ENCODE peak calls at places on chromosomes 2 and 18, in six cellular contexts. One of them, this sample, is unnamed.

GRCh38 chr2:233056961-233057605 is 3.1 kb upstream of the INPP5D start:
- DNase-seq in GM03348: no peak
- DNase-seq in stimulated activated CD4-positive, alpha-beta T cell treated with anti-CD3 and anti-CD28 coated beads, Interleukin-2, amount 100 ng/mL, for 24 hours: no peak
- DNase-seq in KG1: no peak
- DNase-seq in prostate gland: no peak
- DNase-seq in T-helper 9 cell: no peak
- DNase-seq in this sample: no peak

GRCh38 chr2:231123362-231123898 is 1.4 kb downstream of the HTR2B start:
- DNase-seq in GM03348: no peak
- DNase-seq in stimulated activated CD4-positive, alpha-beta T cell treated with anti-CD3 and anti-CD28 coated beads, Interleukin-2, amount 100 ng/mL, for 24 hours: no peak
- DNase-seq in KG1: no peak
- DNase-seq in prostate gland: no peak
- DNase-seq in T-helper 9 cell: no peak
- DNase-seq in this sample: no peak

GRCh38 chr2:60096556-60096955 is 456.9 kb downstream of the BCL11A start:
- DNase-seq in GM03348: no peak
- DNase-seq in stimulated activated CD4-positive, alpha-beta T cell treated with anti-CD3 and anti-CD28 coated beads, Interleukin-2, amount 100 ng/mL, for 24 hours: no peak
- DNase-seq in KG1: no peak
- DNase-seq in prostate gland: no peak
- DNase-seq in T-helper 9 cell: no peak
- DNase-seq in this sample: no peak

GRCh38 chr2:3633089-3633981 is 24.7 kb upstream of the ALLC start:
- DNase-seq in GM03348: no peak
- DNase-seq in stimulated activated CD4-positive, alpha-beta T cell treated with anti-CD3 and anti-CD28 coated beads, Interleukin-2, amount 100 ng/mL, for 24 hours: no peak
- DNase-seq in KG1: no peak
- DNase-seq in prostate gland: no peak
- DNase-seq in T-helper 9 cell: no peak
- DNase-seq in this sample: no peak

GRCh38 chr18:79717555-79718074 is 38.0 kb downstream of the CTDP1 start:
- DNase-seq in GM03348: no peak
- DNase-seq in stimulated activated CD4-positive, alpha-beta T cell treated with anti-CD3 and anti-CD28 coated beads, Interleukin-2, amount 100 ng/mL, for 24 hours: no peak
- DNase-seq in KG1: no peak
- DNase-seq in prostate gland: no peak
- DNase-seq in T-helper 9 cell: no peak
- DNase-seq in this sample: no peak

GRCh38 chr2:129936334-129936934 is 43.0 kb upstream of the RAB6C start:
- DNase-seq in GM03348: no peak
- DNase-seq in stimulated activated CD4-positive, alpha-beta T cell treated with anti-CD3 and anti-CD28 coated beads, Interleukin-2, amount 100 ng/mL, for 24 hours: no peak
- DNase-seq in KG1: peak; percentile 60
- DNase-seq in prostate gland: peak; percentile 60
- DNase-seq in T-helper 9 cell: no peak
- DNase-seq in this sample: no peak

GRCh38 chr18:57141208-57142129 is 5.4 kb upstream of the BOD1L2 start:
- DNase-seq in GM03348: no peak
- DNase-seq in stimulated activated CD4-positive, alpha-beta T cell treated with anti-CD3 and anti-CD28 coated beads, Interleukin-2, amount 100 ng/mL, for 24 hours: no peak
- DNase-seq in KG1: no peak
- DNase-seq in prostate gland: no peak
- DNase-seq in T-helper 9 cell: no peak
- DNase-seq in this sample: no peak

GRCh38 chr2:97911210-97911921 is 84.4 kb downstream of the TMEM131 start:
- DNase-seq in GM03348: peak; percentile 15
- DNase-seq in stimulated activated CD4-positive, alpha-beta T cell treated with anti-CD3 and anti-CD28 coated beads, Interleukin-2, amount 100 ng/mL, for 24 hours: no peak
- DNase-seq in KG1: peak; percentile 21
- DNase-seq in prostate gland: no peak
- DNase-seq in T-helper 9 cell: no peak
- DNase-seq in this sample: no peak

GRCh38 chr2:8575011-8575750 is 106.7 kb upstream of the ID2 start:
- DNase-seq in GM03348: no peak
- DNase-seq in stimulated activated CD4-positive, alpha-beta T cell treated with anti-CD3 and anti-CD28 coated beads, Interleukin-2, amount 100 ng/mL, for 24 hours: peak; percentile 51
- DNase-seq in KG1: no peak
- DNase-seq in prostate gland: no peak
- DNase-seq in T-helper 9 cell: peak; percentile 45
- DNase-seq in this sample: peak; percentile 19

GRCh38 chr18:78494204-78494603 is 485.4 kb upstream of the SALL3 start:
- DNase-seq in GM03348: no peak
- DNase-seq in stimulated activated CD4-positive, alpha-beta T cell treated with anti-CD3 and anti-CD28 coated beads, Interleukin-2, amount 100 ng/mL, for 24 hours: no peak
- DNase-seq in KG1: no peak
- DNase-seq in prostate gland: no peak
- DNase-seq in T-helper 9 cell: no peak
- DNase-seq in this sample: no peak

GRCh38 chr2:3461781-3462492 is 57.4 kb downstream of the ADI1 start:
- DNase-seq in GM03348: peak; percentile 80
- DNase-seq in stimulated activated CD4-positive, alpha-beta T cell treated with anti-CD3 and anti-CD28 coated beads, Interleukin-2, amount 100 ng/mL, for 24 hours: no peak
- DNase-seq in KG1: peak; percentile 42
- DNase-seq in prostate gland: no peak
- DNase-seq in T-helper 9 cell: no peak
- DNase-seq in this sample: no peak

GRCh38 chr2:217714268-217714643 is 288.5 kb downstream of the TNS1 start:
- DNase-seq in GM03348: peak; percentile 51
- DNase-seq in stimulated activated CD4-positive, alpha-beta T cell treated with anti-CD3 and anti-CD28 coated beads, Interleukin-2, amount 100 ng/mL, for 24 hours: no peak
- DNase-seq in KG1: no peak
- DNase-seq in prostate gland: no peak
- DNase-seq in T-helper 9 cell: no peak
- DNase-seq in this sample: no peak

GRCh38 chr2:190701586-190701985 is 52.7 kb downstream of the NAB1 start:
- DNase-seq in GM03348: no peak
- DNase-seq in stimulated activated CD4-positive, alpha-beta T cell treated with anti-CD3 and anti-CD28 coated beads, Interleukin-2, amount 100 ng/mL, for 24 hours: no peak
- DNase-seq in KG1: no peak
- DNase-seq in prostate gland: no peak
- DNase-seq in T-helper 9 cell: no peak
- DNase-seq in this sample: no peak

GRCh38 chr18:77207540-77207939 is 42.1 kb upstream of the GALR1 start:
- DNase-seq in GM03348: peak; percentile 90
- DNase-seq in stimulated activated CD4-positive, alpha-beta T cell treated with anti-CD3 and anti-CD28 coated beads, Interleukin-2, amount 100 ng/mL, for 24 hours: peak; percentile 50
- DNase-seq in KG1: no peak
- DNase-seq in prostate gland: no peak
- DNase-seq in T-helper 9 cell: peak; percentile 27
- DNase-seq in this sample: peak; percentile 22

GRCh38 chr18:48838921-48839818 is 111.6 kb downstream of the SMAD7 start:
- DNase-seq in GM03348: peak; percentile 84
- DNase-seq in stimulated activated CD4-positive, alpha-beta T cell treated with anti-CD3 and anti-CD28 coated beads, Interleukin-2, amount 100 ng/mL, for 24 hours: no peak
- DNase-seq in KG1: no peak
- DNase-seq in prostate gland: no peak
- DNase-seq in T-helper 9 cell: no peak
- DNase-seq in this sample: no peak

GRCh38 chr2:120750488-120751210 is 15.0 kb downstream of the GLI2 start:
- DNase-seq in GM03348: no peak
- DNase-seq in stimulated activated CD4-positive, alpha-beta T cell treated with anti-CD3 and anti-CD28 coated beads, Interleukin-2, amount 100 ng/mL, for 24 hours: no peak
- DNase-seq in KG1: no peak
- DNase-seq in prostate gland: no peak
- DNase-seq in T-helper 9 cell: no peak
- DNase-seq in this sample: no peak

GRCh38 chr2:106956879-106957278 is 70.9 kb upstream of the ST6GAL2 start:
- DNase-seq in GM03348: peak; percentile 89
- DNase-seq in stimulated activated CD4-positive, alpha-beta T cell treated with anti-CD3 and anti-CD28 coated beads, Interleukin-2, amount 100 ng/mL, for 24 hours: no peak
- DNase-seq in KG1: no peak
- DNase-seq in prostate gland: no peak
- DNase-seq in T-helper 9 cell: no peak
- DNase-seq in this sample: no peak

GRCh38 chr2:218026244-218026643 is 23.4 kb upstream of the TNS1 start:
- DNase-seq in GM03348: no peak
- DNase-seq in stimulated activated CD4-positive, alpha-beta T cell treated with anti-CD3 and anti-CD28 coated beads, Interleukin-2, amount 100 ng/mL, for 24 hours: no peak
- DNase-seq in KG1: no peak
- DNase-seq in prostate gland: no peak
- DNase-seq in T-helper 9 cell: no peak
- DNase-seq in this sample: no peak

GRCh38 chr2:205025580-205026240 is 480.4 kb downstream of the PARD3B start:
- DNase-seq in GM03348: no peak
- DNase-seq in stimulated activated CD4-positive, alpha-beta T cell treated with anti-CD3 and anti-CD28 coated beads, Interleukin-2, amount 100 ng/mL, for 24 hours: no peak
- DNase-seq in KG1: no peak
- DNase-seq in prostate gland: no peak
- DNase-seq in T-helper 9 cell: no peak
- DNase-seq in this sample: no peak

GRCh38 chr18:38933322-38933721 is 1367.7 kb upstream of the CELF4 start:
- DNase-seq in GM03348: no peak
- DNase-seq in stimulated activated CD4-positive, alpha-beta T cell treated with anti-CD3 and anti-CD28 coated beads, Interleukin-2, amount 100 ng/mL, for 24 hours: no peak
- DNase-seq in KG1: no peak
- DNase-seq in prostate gland: no peak
- DNase-seq in T-helper 9 cell: no peak
- DNase-seq in this sample: no peak

GRCh38 chr2:100397117-100397860 is 20.2 kb downstream of the CHST10 start:
- DNase-seq in GM03348: no peak
- DNase-seq in stimulated activated CD4-positive, alpha-beta T cell treated with anti-CD3 and anti-CD28 coated beads, Interleukin-2, amount 100 ng/mL, for 24 hours: no peak
- DNase-seq in KG1: no peak
- DNase-seq in prostate gland: no peak
- DNase-seq in T-helper 9 cell: no peak
- DNase-seq in this sample: no peak

GRCh38 chr2:146417942-146418341 is 1426.9 kb upstream of the ACVR2A start:
- DNase-seq in GM03348: no peak
- DNase-seq in stimulated activated CD4-positive, alpha-beta T cell treated with anti-CD3 and anti-CD28 coated beads, Interleukin-2, amount 100 ng/mL, for 24 hours: no peak
- DNase-seq in KG1: no peak
- DNase-seq in prostate gland: no peak
- DNase-seq in T-helper 9 cell: no peak
- DNase-seq in this sample: no peak

This sample was measured in effector memory CD4-positive, alpha-beta T cell.